ENCODE peak calls at places on chromosomes 12 and 14, in four cellular contexts. One of them, this sample, is unnamed.

GRCh38 chr12:124665516-124665915 is 98.1 kb upstream of the NCOR2 start:
- DNase-seq in AG10803: peak
- DNase-seq in K562: no peak
- DNase-seq in tibial artery: no peak
- DNase-seq in this sample: peak

GRCh38 chr14:86602263-86602662 is 1072.3 kb downstream of the FLRT2 start:
- DNase-seq in tibial artery: no peak
- DNase-seq in AG10803: no peak
- DNase-seq in K562: no peak
- DNase-seq in this sample: no peak

GRCh38 chr12:130016986-130017385 is 113.2 kb upstream of the TMEM132D start:
- DNase-seq in K562: no peak
- DNase-seq in AG10803: no peak
- DNase-seq in tibial artery: no peak
- DNase-seq in this sample: no peak

GRCh38 chr12:126700115-126700514 is 1566.9 kb upstream of the TMEM132C start:
- DNase-seq in K562: no peak
- DNase-seq in AG10803: no peak
- DNase-seq in tibial artery: no peak
- DNase-seq in this sample: no peak

GRCh38 chr14:90676859-90677258 is 139.4 kb downstream of the TTC7B start:
- DNase-seq in tibial artery: no peak
- DNase-seq in AG10803: peak
- DNase-seq in K562: no peak
- DNase-seq in this sample: peak

GRCh38 chr14:94213021-94213420 is 38.9 kb downstream of the PPP4R4 start:
- DNase-seq in K562: no peak
- DNase-seq in tibial artery: no peak
- DNase-seq in AG10803: peak
- DNase-seq in this sample: peak

GRCh38 chr12:26100966-26101744 is 23.7 kb downstream of the BHLHE41 start:
- DNase-seq in tibial artery: no peak
- DNase-seq in K562: no peak
- DNase-seq in AG10803: no peak
- DNase-seq in this sample: no peak

GRCh38 chr14:24965934-24966593 is 83.9 kb downstream of the STXBP6 start:
- DNase-seq in tibial artery: peak
- DNase-seq in K562: no peak
- DNase-seq in AG10803: peak
- DNase-seq in this sample: peak

GRCh38 chr14:83171761-83172160 is 1638.1 kb upstream of the SEL1L start:
- DNase-seq in AG10803: no peak
- DNase-seq in tibial artery: no peak
- DNase-seq in K562: no peak
- DNase-seq in this sample: no peak

GRCh38 chr12:104682790-104683279 is 226.1 kb downstream of the CHST11 start:
- DNase-seq in K562: no peak
- DNase-seq in AG10803: no peak
- DNase-seq in tibial artery: no peak
- DNase-seq in this sample: no peak

GRCh38 chr12:103268831-103269514 is 226.8 kb downstream of the C12orf42 start:
- DNase-seq in K562: no peak
- DNase-seq in AG10803: no peak
- DNase-seq in tibial artery: no peak
- DNase-seq in this sample: no peak

GRCh38 chr12:76042147-76042546 is 10.6 kb upstream of the PHLDA1 start:
- DNase-seq in tibial artery: no peak
- DNase-seq in K562: no peak
- DNase-seq in AG10803: peak
- DNase-seq in this sample: no peak

GRCh38 chr12:114769634-114770033 is 85.7 kb upstream of the TBX3 start:
- DNase-seq in tibial artery: no peak
- DNase-seq in AG10803: peak
- DNase-seq in K562: no peak
- DNase-seq in this sample: peak

GRCh38 chr12:111137968-111138367 is 217.6 kb upstream of the MYL2 start:
- DNase-seq in AG10803: no peak
- DNase-seq in tibial artery: no peak
- DNase-seq in K562: no peak
- DNase-seq in this sample: no peak

GRCh38 chr12:7712841-7713442 is 1.7 kb downstream of the DPPA3 start:
- DNase-seq in K562: no peak
- DNase-seq in tibial artery: no peak
- DNase-seq in AG10803: no peak
- DNase-seq in this sample: no peak

DNA sequence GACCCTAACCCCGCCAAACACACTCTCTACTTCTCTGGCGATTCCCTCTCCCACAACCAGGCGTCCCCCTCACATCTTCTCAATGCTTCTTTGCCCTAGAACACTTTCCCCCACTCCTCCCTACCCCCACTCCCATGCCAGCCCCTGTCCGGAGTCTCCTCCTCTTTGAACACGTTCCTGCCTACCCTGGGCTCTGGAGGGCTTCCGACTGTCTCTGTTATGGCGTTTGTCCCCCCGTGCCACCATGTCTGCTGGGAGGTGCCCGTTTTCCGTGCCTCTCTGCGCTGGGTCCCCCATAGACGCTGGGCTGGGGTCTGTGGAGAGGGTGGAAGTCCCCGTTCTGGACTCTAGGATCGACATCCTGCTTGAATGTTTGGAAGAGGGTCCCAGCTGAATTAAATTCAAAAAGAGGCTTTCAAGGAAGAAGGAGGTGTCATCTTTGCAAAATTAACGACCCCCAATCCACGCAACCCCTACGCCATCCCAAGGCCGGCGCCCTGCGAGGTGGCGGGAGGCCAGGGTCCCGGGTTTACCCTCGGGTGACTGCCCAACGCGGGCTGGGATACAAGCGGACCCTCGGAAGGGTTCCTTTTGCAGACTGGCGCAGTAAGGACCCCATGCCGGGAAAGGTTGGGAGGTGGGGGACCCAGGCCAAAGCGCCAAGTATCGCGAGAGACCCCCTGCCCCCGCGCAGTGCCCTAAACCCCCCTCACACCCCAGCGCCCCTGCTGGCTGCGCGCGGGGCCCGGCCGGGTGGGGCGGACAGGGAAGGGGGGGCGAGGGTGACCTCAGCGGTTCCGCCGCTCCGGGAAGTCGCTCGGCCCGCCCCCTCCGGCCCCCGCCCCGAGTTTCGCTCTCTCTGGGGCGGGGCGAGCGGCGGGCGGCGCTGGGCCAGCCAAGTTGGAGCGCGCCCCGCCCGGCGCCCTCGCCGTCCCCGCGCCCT is 973 bp upstream of the ZBTB42 start:
- DNase-seq in K562: peak
- DNase-seq in tibial artery: peak
- DNase-seq in AG10803: peak
- DNase-seq in this sample: peak
- TF ChIP-seq CTCF in K562: peak
- TF ChIP-seq CTCF in tibial artery: peak
- TF ChIP-seq CTCF in AG10803: peak
- TF ChIP-seq CTCF in this sample: peak

GRCh38 chr14:65686761-65687160 is 274.2 kb downstream of the FUT8 start:
- DNase-seq in AG10803: no peak
- DNase-seq in K562: no peak
- DNase-seq in tibial artery: no peak
- DNase-seq in this sample: no peak
- TF ChIP-seq CTCF in AG10803: no peak
- TF ChIP-seq CTCF in K562: no peak
- TF ChIP-seq CTCF in tibial artery: no peak
- TF ChIP-seq CTCF in this sample: no peak

GRCh38 chr14:59314953-59315599 is 126.6 kb downstream of the DAAM1 start:
- DNase-seq in K562: no peak
- DNase-seq in AG10803: no peak
- DNase-seq in tibial artery: no peak
- DNase-seq in this sample: no peak

GRCh38 chr14:59311723-59312122 is 123.3 kb downstream of the DAAM1 start:
- DNase-seq in AG10803: no peak
- DNase-seq in tibial artery: no peak
- DNase-seq in K562: no peak
- DNase-seq in this sample: no peak

GRCh38 chr14:59310644-59311043 is 122.2 kb downstream of the DAAM1 start:
- DNase-seq in AG10803: no peak
- DNase-seq in tibial artery: no peak
- DNase-seq in K562: no peak
- DNase-seq in this sample: no peak

GRCh38 chr14:59314019-59314608 is 125.6 kb downstream of the DAAM1 start:
- DNase-seq in AG10803: no peak
- DNase-seq in tibial artery: no peak
- DNase-seq in K562: no peak
- DNase-seq in this sample: no peak

DNA sequence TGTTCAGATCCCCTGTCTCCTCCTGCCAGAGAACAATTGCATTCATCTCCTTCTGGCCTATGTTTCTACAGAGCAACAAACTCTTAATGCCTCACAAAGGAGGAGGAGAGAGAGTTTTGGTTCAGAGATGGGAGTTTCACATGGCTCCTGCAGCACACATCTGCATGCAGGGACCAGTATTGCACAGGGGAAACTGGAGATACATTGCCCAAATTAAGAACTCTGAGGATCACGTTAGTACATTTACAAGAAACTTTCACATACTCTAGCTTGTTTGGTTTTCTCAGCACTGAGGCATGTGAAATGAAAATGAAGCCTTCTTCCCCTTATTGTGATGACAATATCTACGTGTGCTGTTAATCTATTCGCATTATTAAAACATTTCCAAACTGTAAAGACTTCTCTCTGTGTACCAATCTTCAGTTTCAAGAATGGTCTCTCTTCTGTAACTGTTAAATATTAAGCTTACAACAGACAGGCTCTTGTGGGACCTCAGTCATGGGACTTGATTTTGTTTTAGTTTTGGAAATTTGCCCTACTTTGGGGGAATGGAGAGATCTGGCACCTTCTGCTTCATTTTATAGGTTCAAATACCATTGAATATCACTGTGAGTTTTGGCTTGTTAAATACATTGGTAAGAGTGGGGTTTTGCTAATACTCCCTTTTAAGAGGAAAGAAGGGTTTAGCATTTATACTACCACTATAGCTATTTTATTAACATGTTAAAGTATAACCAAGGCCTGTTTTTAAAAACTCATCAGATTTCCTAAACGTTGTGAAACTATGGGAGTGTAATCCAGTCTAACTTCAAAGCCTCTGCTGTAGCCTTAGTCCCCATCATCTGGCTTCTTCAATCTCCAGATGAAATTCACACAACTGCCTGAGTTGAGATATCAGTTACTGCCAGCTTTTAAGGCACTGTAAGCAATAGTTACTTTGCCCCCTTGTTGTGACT is 124.9 kb downstream of the DAAM1 start:
- DNase-seq in K562: no peak
- DNase-seq in tibial artery: no peak
- DNase-seq in AG10803: no peak
- DNase-seq in this sample: peak
- TF ChIP-seq CTCF in K562: no peak
- TF ChIP-seq CTCF in tibial artery: no peak
- TF ChIP-seq CTCF in AG10803: no peak
- TF ChIP-seq CTCF in this sample: no peak

GRCh38 chr14:61527325-61528100 is 167.8 kb upstream of the HIF1A start:
- DNase-seq in K562: peak
- DNase-seq in tibial artery: no peak
- DNase-seq in AG10803: peak
- DNase-seq in this sample: peak
- TF ChIP-seq CTCF in K562: no peak
- TF ChIP-seq CTCF in tibial artery: no peak
- TF ChIP-seq CTCF in AG10803: no peak
- TF ChIP-seq CTCF in this sample: peak

GRCh38 chr12:30807695-30808034 is 52.9 kb upstream of the CAPRIN2 start:
- DNase-seq in tibial artery: no peak
- DNase-seq in AG10803: no peak
- DNase-seq in K562: no peak
- DNase-seq in this sample: no peak
- TF ChIP-seq CTCF in tibial artery: no peak
- TF ChIP-seq CTCF in AG10803: no peak
- TF ChIP-seq CTCF in K562: no peak
- TF ChIP-seq CTCF in this sample: no peak

DNA sequence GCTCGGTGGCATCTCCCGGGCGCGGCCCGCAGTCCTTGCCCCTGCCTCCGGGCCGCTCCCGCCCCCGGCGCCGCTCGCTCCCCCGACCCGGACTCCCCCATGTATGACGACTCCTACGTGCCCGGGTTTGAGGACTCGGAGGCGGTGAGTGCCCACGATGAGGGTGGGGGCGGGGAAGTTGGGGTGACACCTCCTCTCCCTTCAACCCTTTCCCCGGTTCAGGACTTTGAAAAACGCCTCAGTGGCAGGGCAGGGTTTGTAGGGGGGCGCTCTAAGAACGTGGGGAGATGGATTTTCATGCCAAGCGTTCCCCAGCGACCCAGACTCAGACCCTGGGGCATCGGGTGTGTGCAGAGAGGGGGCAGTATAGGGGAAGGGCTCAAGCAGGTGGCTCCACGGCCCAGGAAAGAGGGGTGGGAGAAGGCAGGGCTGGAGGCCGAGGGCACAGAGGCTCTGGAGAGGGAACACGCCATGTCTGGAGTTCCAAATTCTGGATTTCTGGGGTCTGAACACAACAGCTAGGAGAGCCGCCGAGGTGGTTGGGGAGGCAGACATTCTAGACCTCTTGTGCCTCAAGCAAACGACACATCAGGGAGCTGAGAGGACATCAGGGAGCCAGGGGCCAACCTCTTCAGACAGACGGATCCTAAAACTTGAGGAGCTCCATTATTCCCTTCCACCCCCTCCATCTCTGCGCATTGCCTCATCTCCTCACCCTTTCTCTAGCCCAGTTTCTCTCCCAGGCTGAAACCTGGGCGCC is 715 bp downstream of the CACNB3 start:
- DNase-seq in K562: no peak
- DNase-seq in AG10803: no peak
- DNase-seq in tibial artery: no peak
- DNase-seq in this sample: peak
- TF ChIP-seq CTCF in K562: no peak
- TF ChIP-seq CTCF in AG10803: peak
- TF ChIP-seq CTCF in tibial artery: no peak
- TF ChIP-seq CTCF in this sample: peak

GRCh38 chr12:48968004-48968403 is 3.5 kb downstream of the WNT10B start:
- DNase-seq in tibial artery: no peak
- DNase-seq in K562: no peak
- DNase-seq in AG10803: no peak
- DNase-seq in this sample: no peak

GRCh38 chr12:48966177-48966890 is 5.2 kb downstream of the WNT10B start:
- DNase-seq in tibial artery: no peak
- DNase-seq in AG10803: no peak
- DNase-seq in K562: no peak
- DNase-seq in this sample: no peak

GRCh38 chr12:48968467-48968866 is 3.1 kb downstream of the WNT10B start:
- DNase-seq in AG10803: no peak
- DNase-seq in tibial artery: no peak
- DNase-seq in K562: no peak
- DNase-seq in this sample: no peak

GRCh38 chr12:48961801-48962200 is 4.5 kb upstream of the ARF3 start:
- DNase-seq in AG10803: no peak
- DNase-seq in K562: no peak
- DNase-seq in tibial artery: no peak
- DNase-seq in this sample: no peak

DNA sequence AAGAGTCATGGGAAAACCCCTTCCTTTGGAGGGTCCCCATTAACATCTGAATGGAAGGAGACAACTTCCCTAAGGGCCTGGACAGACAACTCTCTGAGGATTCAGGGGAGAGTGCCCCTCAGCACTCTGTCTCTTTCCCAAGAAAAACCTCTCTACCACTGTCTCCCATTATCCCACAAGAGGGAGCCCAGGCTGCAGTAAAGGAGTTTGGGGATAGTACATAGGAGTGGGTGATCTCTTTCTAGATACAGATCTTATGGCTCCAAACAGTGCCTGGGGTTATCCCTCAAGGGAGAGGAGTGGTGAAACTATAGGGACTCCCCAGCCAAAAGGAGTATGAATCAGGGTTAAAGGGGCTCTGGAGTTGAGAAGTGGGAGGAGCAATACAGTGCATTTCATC is 6.1 kb downstream of the WNT10B start:
- DNase-seq in AG10803: peak
- DNase-seq in tibial artery: no peak
- DNase-seq in K562: peak
- DNase-seq in this sample: no peak
- TF ChIP-seq CTCF in AG10803: peak
- TF ChIP-seq CTCF in tibial artery: no peak
- TF ChIP-seq CTCF in K562: peak
- TF ChIP-seq CTCF in this sample: peak

This sample was measured in cardiac fibroblast.